ENCODE peak calls at places on chromosomes 16 and 17, in six cellular contexts. B is SK-N-SH, K is omental fat pad, M is tibial nerve, T is fibroblast of pulmonary artery, W is fibroblast of mammary gland. P is an unnamed sample.

GRCh38 chr16:64364894-64365293 is 757.0 kb downstream of the CDH11 start:
- DNase-seq in M (no peak), B (no peak), K (no peak), T (no peak), W (peak), P (no peak)

GRCh38 chr16:70407811-70408274 is 31.1 kb downstream of the ST3GAL2 start:
- DNase-seq in M (no peak), B (no peak), T (no peak), W (no peak), K (no peak), P (no peak)

GRCh38 chr17:82332669-82333278 is 792 bp downstream of the SECTM1 start:
- DNase-seq in W (peak), B (peak), M (no peak), T (peak), K (no peak), P (no peak)

GRCh38 chr16:26993988-26994387 is 72.7 kb upstream of the C16orf82 start:
- DNase-seq in T (peak), W (peak), K (no peak), B (no peak), M (no peak), P (no peak)

GRCh38 chr17:58818654-58819053 is 63.0 kb downstream of the PPM1E start:
- DNase-seq in W (no peak), M (no peak), K (no peak), B (no peak), T (no peak), P (no peak)

GRCh38 chr17:50176559-50177471 is 11.0 kb downstream of the SGCA start:
- DNase-seq in B (no peak), K (no peak), M (no peak), W (no peak), T (no peak), P (no peak)

GRCh38 chr16:83606486-83607030 is 201.2 kb upstream of the HSBP1 start:
- DNase-seq in T (no peak), M (no peak), K (no peak), W (no peak), B (no peak), P (peak)

GRCh38 chr16:66135376-66135775 is 231.1 kb upstream of the CDH5 start:
- DNase-seq in T (no peak), K (no peak), B (no peak), W (no peak), M (peak), P (no peak)

GRCh38 chr16:23979426-23979825 is 143.6 kb downstream of the PRKCB start:
- DNase-seq in T (no peak), W (no peak), M (no peak), K (no peak), B (no peak), P (no peak)

GRCh38 chr17:6257339-6257738 is 177.6 kb downstream of the AIPL1 start:
- DNase-seq in M (no peak), K (no peak), W (no peak), B (no peak), T (peak), P (no peak)

GRCh38 chr17:17422641-17423040 is 54.2 kb upstream of the MED9 start:
- DNase-seq in T (no peak), W (no peak), M (no peak), K (no peak), B (no peak), P (no peak)

GRCh38 chr16:23869052-23869451 is 33.3 kb downstream of the PRKCB start:
- DNase-seq in B (no peak), W (no peak), K (no peak), T (no peak), M (no peak), P (no peak)

GRCh38 chr16:50909831-50910697 is 168.2 kb downstream of the CYLD start:
- DNase-seq in M (no peak), K (no peak), W (no peak), T (no peak), B (no peak), P (no peak)
- TF ChIP-seq CTCF in M (no peak), K (no peak), W (no peak), T (no peak), B (no peak), P (no peak)

GRCh38 chr16:89176147-89176690 is 4.7 kb downstream of the CDH15 start:
- DNase-seq in B (no peak), K (no peak), M (no peak), W (no peak), T (no peak), P (no peak)
- TF ChIP-seq CTCF in B (no peak), K (no peak), M (no peak), W (no peak), T (no peak), P (no peak)

DNA sequence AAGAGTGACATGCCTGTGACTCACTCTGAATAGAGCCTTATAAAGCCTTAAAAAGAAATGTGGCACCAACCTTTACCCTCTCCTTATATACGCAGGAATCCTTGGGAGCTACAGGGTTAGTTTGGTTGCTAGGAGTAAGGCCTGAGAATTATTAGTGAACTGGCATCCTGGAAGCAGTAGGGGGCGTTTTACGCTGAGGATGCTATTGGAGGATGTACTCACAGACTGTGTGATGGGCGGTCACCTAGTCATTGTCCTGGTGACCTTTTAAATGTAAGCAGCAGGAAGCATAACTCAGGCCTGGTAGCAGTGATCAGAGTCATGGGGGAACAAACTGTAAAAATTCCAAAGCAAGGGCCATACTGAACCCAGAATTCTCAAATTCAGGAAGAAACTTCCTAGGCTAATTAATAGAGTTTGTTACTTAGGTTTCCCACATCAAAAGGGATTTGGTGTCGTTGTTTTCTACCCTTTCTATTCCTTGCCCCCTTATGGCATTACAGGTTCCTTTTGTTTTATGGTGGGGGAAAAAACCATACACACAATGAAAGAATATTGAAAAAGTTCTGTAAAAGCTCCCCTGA is 153.8 kb downstream of the SNX11 start:
- DNase-seq in K (no peak), M (no peak), T (no peak), W (peak), B (peak), P (no peak)
- TF ChIP-seq CTCF in K (no peak), M (no peak), T (peak), W (peak), B (peak), P (peak)

DNA sequence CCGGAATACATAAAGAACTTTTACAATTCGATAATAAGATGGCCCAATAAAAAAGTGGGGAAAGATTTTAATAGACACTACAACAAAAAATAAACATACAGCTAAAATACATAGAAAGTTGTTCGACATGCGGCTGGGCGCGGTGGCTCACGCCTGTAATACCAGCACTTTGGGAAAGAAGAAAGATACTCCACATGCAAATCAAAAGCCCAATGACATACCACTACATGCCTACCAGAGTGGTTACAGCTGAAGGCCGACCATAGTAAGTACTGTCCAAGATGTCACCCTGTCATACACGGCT is 9.3 kb downstream of the PRCD start:
- DNase-seq in T (no peak), B (no peak), M (no peak), W (no peak), K (no peak), P (no peak)
- TF ChIP-seq CTCF in T (no peak), B (no peak), M (no peak), W (no peak), K (no peak), P (no peak)

DNA sequence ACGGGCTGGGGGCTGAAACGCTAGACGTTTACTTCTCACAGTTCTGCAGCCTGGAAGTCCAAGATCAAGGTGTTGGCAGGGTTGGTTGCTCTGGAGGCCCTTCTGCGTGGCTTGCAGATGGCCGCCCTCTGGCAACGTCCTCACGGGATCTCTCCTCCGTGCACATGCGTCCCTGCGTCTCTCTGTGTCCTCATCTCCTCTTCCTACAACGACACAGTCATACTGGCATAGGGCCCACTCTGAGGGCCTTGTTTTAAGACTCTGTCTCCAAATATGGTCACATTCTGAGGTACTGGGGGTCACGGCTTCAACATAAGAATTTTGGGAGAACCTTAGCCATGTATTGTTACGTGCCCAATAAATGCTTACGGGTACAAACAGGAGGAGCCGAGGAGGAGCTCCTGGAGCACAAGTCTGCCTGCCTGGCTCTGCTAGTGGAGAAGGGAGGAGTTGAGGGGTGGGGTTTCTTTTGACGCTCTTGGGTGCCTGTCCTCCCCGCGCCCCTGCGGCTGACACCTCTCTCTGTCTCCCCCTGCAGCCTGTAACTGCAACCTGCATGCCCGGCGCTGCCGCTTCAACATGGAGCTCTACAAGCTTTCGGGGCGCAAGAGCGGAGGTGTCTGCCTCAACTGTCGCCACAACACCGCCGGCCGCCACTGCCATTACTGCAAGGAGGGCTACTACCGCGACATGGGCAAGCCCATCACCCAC is 141.1 kb downstream of the NTN1 start:
- DNase-seq in T (no peak), K (no peak), M (peak), W (no peak), B (peak), P (no peak)
- TF ChIP-seq CTCF in T (no peak), K (no peak), M (no peak), W (no peak), B (peak), P (peak)

DNA sequence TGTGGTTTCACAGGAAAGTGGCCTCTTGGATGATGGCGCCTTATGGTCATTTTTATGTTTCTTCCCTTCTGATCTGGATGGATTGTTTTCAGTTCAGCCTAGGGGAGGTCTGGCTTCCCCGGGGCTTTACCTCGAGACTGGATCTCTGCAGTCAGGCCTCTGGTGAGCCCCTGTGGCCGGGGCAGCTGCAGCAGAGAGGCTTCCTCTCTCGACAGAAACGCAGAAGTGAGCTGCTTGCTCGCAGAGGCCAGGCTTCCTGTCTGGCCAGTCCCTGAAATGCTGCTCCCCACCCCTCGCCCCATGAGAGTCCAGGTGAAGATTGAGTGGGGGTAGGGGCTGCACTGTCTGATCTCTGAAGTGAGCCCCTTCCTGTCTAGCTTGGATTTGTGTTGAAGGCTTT is 44.0 kb downstream of the PLCG2 start:
- DNase-seq in K (no peak), M (no peak), B (no peak), W (no peak), T (no peak), P (no peak)
- TF ChIP-seq CTCF in K (no peak), M (no peak), B (no peak), W (no peak), T (no peak), P (no peak)

DNA sequence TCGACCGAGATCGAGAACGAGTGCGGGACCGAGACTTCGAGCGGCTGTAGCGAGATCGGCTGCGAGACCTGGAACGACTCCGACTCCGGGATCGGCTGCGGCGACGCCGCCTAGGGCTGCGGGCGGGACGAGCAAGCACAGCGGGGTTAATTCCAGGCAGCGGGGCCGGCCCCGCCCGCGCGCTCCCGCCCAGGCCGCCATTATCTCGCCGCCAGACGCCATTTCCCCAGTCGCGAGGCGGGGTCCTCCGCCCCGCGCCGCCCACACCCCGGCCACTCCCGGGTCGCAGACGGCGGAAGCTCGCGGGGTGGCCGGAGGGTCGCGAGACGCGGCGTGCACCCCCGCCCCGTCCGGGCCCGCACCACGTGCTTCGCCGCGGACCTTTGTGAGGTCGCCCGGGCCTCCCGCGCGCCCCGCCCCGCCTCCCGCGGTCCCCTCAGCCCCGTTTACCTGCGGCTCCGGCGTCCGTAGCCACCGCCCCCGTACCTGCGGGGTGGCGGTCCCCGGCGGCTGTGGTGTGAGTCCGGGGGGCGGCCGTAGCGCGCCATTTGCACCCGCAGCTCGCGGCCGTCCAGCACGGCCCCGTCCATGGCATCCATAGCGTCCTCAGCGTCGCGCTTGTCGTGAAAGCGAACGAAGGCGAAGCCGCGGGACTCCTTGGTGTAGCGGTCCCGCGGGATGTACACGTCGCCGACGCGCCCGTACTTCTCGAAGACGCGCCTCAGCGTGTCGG is 616 bp downstream of the SRSF2 start:
- DNase-seq in B (peak), W (peak), K (no peak), T (peak), M (peak), P (peak)
- TF ChIP-seq CTCF in B (peak), W (no peak), K (no peak), T (peak), M (peak), P (no peak)

DNA sequence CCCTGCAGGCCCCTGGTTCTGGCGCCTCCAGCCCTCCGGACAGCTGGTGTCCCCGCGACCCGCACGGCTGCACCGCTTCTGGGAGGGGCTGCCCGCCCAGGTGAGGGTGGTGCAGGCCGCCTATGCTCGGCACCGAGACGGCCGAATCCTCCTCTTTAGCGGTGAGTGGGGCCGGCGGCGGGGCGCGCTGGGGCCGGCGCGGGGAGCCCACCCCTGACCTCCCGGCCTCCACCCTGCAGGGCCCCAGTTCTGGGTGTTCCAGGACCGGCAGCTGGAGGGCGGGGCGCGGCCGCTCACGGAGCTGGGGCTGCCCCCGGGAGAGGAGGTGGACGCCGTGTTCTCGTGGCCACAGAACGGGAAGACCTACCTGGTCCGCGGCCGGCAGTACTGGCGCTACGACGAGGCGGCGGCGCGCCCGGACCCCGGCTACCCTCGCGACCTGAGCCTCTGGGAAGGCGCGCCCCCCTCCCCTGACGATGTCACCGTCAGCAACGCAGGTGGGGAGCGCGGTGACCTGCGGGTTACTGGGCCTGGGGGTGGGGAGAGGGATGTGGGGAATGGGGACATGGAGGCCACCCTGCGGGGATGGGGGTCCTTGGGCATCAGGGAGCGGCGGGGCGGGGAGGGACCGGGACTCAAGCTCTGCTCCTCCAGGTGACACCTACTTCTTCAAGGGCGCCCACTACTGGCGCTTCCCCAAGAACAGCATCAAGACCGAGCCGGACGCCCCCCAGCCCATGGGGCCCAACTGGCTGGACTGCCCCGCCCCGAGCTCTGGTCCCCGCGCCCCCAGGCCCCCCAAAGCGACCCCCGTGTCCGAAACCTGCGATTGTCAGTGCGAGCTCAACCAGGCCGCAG is 7.0 kb upstream of the IL32 start:
- DNase-seq in W (peak), M (peak), T (peak), B (peak), K (no peak), P (no peak)
- TF ChIP-seq CTCF in W (no peak), M (no peak), T (no peak), B (no peak), K (no peak), P (no peak)

P was measured in type B pancreatic cell.